ENCODE peak calls at places on chromosomes 1 and 21, in seven cellular contexts. One of them, this sample, is unnamed.

GRCh38 chr1:46205794-46206193 is 2.7 kb downstream of the LURAP1 start:
- DNase-seq in GM10248: no peak
- DNase-seq in fibroblast of the conjunctiva: no peak
- DNase-seq in naive thymus-derived CD8-positive, alpha-beta T cell: no peak
- DNase-seq in stimulated activated CD4-positive, alpha-beta T cell treated with anti-CD3 and anti-CD28 coated beads, Interleukin-12 subunit alpha, Interleukin-12 subunit beta, amount 100 ng/mL, for 48 hours: no peak
- DNase-seq in HFFc6: no peak
- DNase-seq in effector CD8-positive, alpha-beta T cell: no peak
- DNase-seq in this sample: no peak

GRCh38 chr1:76868154-76868882 is 1.0 kb downstream of the ST6GALNAC5 start:
- DNase-seq in stimulated activated CD4-positive, alpha-beta T cell treated with anti-CD3 and anti-CD28 coated beads, Interleukin-12 subunit alpha, Interleukin-12 subunit beta, amount 100 ng/mL, for 48 hours: no peak
- DNase-seq in effector CD8-positive, alpha-beta T cell: no peak
- DNase-seq in GM10248: peak
- DNase-seq in fibroblast of the conjunctiva: no peak
- DNase-seq in HFFc6: no peak
- DNase-seq in naive thymus-derived CD8-positive, alpha-beta T cell: no peak
- DNase-seq in this sample: peak

GRCh38 chr1:37875833-37876232 is 16.4 kb upstream of the MTF1 start:
- DNase-seq in naive thymus-derived CD8-positive, alpha-beta T cell: no peak
- DNase-seq in HFFc6: peak
- DNase-seq in stimulated activated CD4-positive, alpha-beta T cell treated with anti-CD3 and anti-CD28 coated beads, Interleukin-12 subunit alpha, Interleukin-12 subunit beta, amount 100 ng/mL, for 48 hours: no peak
- DNase-seq in fibroblast of the conjunctiva: no peak
- DNase-seq in GM10248: no peak
- DNase-seq in effector CD8-positive, alpha-beta T cell: no peak
- DNase-seq in this sample: no peak

GRCh38 chr1:85328713-85329376 is 52.4 kb upstream of the BCL10 start:
- DNase-seq in stimulated activated CD4-positive, alpha-beta T cell treated with anti-CD3 and anti-CD28 coated beads, Interleukin-12 subunit alpha, Interleukin-12 subunit beta, amount 100 ng/mL, for 48 hours: no peak
- DNase-seq in naive thymus-derived CD8-positive, alpha-beta T cell: no peak
- DNase-seq in GM10248: no peak
- DNase-seq in effector CD8-positive, alpha-beta T cell: no peak
- DNase-seq in HFFc6: peak
- DNase-seq in fibroblast of the conjunctiva: peak
- DNase-seq in this sample: peak

GRCh38 chr1:25619101-25619890 is 2.7 kb downstream of the MAN1C1 start:
- DNase-seq in effector CD8-positive, alpha-beta T cell: peak
- DNase-seq in GM10248: no peak
- DNase-seq in stimulated activated CD4-positive, alpha-beta T cell treated with anti-CD3 and anti-CD28 coated beads, Interleukin-12 subunit alpha, Interleukin-12 subunit beta, amount 100 ng/mL, for 48 hours: no peak
- DNase-seq in fibroblast of the conjunctiva: no peak
- DNase-seq in naive thymus-derived CD8-positive, alpha-beta T cell: peak
- DNase-seq in HFFc6: no peak
- DNase-seq in this sample: peak

GRCh38 chr21:42236014-42236413 is 17.1 kb downstream of the ABCG1 start:
- DNase-seq in stimulated activated CD4-positive, alpha-beta T cell treated with anti-CD3 and anti-CD28 coated beads, Interleukin-12 subunit alpha, Interleukin-12 subunit beta, amount 100 ng/mL, for 48 hours: no peak
- DNase-seq in naive thymus-derived CD8-positive, alpha-beta T cell: no peak
- DNase-seq in fibroblast of the conjunctiva: no peak
- DNase-seq in HFFc6: no peak
- DNase-seq in effector CD8-positive, alpha-beta T cell: no peak
- DNase-seq in GM10248: no peak
- DNase-seq in this sample: no peak

GRCh38 chr1:212531796-212532195 is 76.8 kb upstream of the ATF3 start:
- DNase-seq in stimulated activated CD4-positive, alpha-beta T cell treated with anti-CD3 and anti-CD28 coated beads, Interleukin-12 subunit alpha, Interleukin-12 subunit beta, amount 100 ng/mL, for 48 hours: no peak
- DNase-seq in fibroblast of the conjunctiva: no peak
- DNase-seq in effector CD8-positive, alpha-beta T cell: no peak
- DNase-seq in HFFc6: no peak
- DNase-seq in GM10248: no peak
- DNase-seq in naive thymus-derived CD8-positive, alpha-beta T cell: no peak
- DNase-seq in this sample: no peak

GRCh38 chr21:46410516-46410915 is 48.2 kb upstream of the DIP2A start:
- DNase-seq in fibroblast of the conjunctiva: no peak
- DNase-seq in naive thymus-derived CD8-positive, alpha-beta T cell: no peak
- DNase-seq in stimulated activated CD4-positive, alpha-beta T cell treated with anti-CD3 and anti-CD28 coated beads, Interleukin-12 subunit alpha, Interleukin-12 subunit beta, amount 100 ng/mL, for 48 hours: no peak
- DNase-seq in HFFc6: no peak
- DNase-seq in GM10248: no peak
- DNase-seq in effector CD8-positive, alpha-beta T cell: no peak
- DNase-seq in this sample: no peak

GRCh38 chr21:42373181-42373907 is 7.0 kb upstream of the TFF1 start:
- DNase-seq in effector CD8-positive, alpha-beta T cell: no peak
- DNase-seq in fibroblast of the conjunctiva: no peak
- DNase-seq in naive thymus-derived CD8-positive, alpha-beta T cell: no peak
- DNase-seq in stimulated activated CD4-positive, alpha-beta T cell treated with anti-CD3 and anti-CD28 coated beads, Interleukin-12 subunit alpha, Interleukin-12 subunit beta, amount 100 ng/mL, for 48 hours: no peak
- DNase-seq in HFFc6: no peak
- DNase-seq in GM10248: no peak
- DNase-seq in this sample: no peak

GRCh38 chr1:9720785-9721605 is 69.5 kb downstream of the PIK3CD start:
- DNase-seq in stimulated activated CD4-positive, alpha-beta T cell treated with anti-CD3 and anti-CD28 coated beads, Interleukin-12 subunit alpha, Interleukin-12 subunit beta, amount 100 ng/mL, for 48 hours: no peak
- DNase-seq in effector CD8-positive, alpha-beta T cell: no peak
- DNase-seq in HFFc6: no peak
- DNase-seq in fibroblast of the conjunctiva: no peak
- DNase-seq in GM10248: no peak
- DNase-seq in naive thymus-derived CD8-positive, alpha-beta T cell: no peak
- DNase-seq in this sample: no peak

GRCh38 chr1:185426761-185427698 is 110.0 kb upstream of the IVNS1ABP start:
- DNase-seq in effector CD8-positive, alpha-beta T cell: no peak
- DNase-seq in HFFc6: peak
- DNase-seq in GM10248: no peak
- DNase-seq in fibroblast of the conjunctiva: peak
- DNase-seq in naive thymus-derived CD8-positive, alpha-beta T cell: no peak
- DNase-seq in stimulated activated CD4-positive, alpha-beta T cell treated with anti-CD3 and anti-CD28 coated beads, Interleukin-12 subunit alpha, Interleukin-12 subunit beta, amount 100 ng/mL, for 48 hours: no peak
- DNase-seq in this sample: no peak

GRCh38 chr21:22993144-22993543 is 1994.9 kb downstream of the NCAM2 start:
- DNase-seq in naive thymus-derived CD8-positive, alpha-beta T cell: no peak
- DNase-seq in HFFc6: no peak
- DNase-seq in effector CD8-positive, alpha-beta T cell: no peak
- DNase-seq in stimulated activated CD4-positive, alpha-beta T cell treated with anti-CD3 and anti-CD28 coated beads, Interleukin-12 subunit alpha, Interleukin-12 subunit beta, amount 100 ng/mL, for 48 hours: no peak
- DNase-seq in fibroblast of the conjunctiva: no peak
- DNase-seq in GM10248: no peak
- DNase-seq in this sample: no peak

GRCh38 chr21:41406340-41406739 is 19.7 kb upstream of the MX1 start:
- DNase-seq in stimulated activated CD4-positive, alpha-beta T cell treated with anti-CD3 and anti-CD28 coated beads, Interleukin-12 subunit alpha, Interleukin-12 subunit beta, amount 100 ng/mL, for 48 hours: no peak
- DNase-seq in fibroblast of the conjunctiva: no peak
- DNase-seq in naive thymus-derived CD8-positive, alpha-beta T cell: no peak
- DNase-seq in HFFc6: no peak
- DNase-seq in GM10248: no peak
- DNase-seq in effector CD8-positive, alpha-beta T cell: no peak
- DNase-seq in this sample: no peak

GRCh38 chr21:37338671-37339526 is 27.7 kb upstream of the DYRK1A start:
- DNase-seq in HFFc6: peak
- DNase-seq in GM10248: no peak
- DNase-seq in naive thymus-derived CD8-positive, alpha-beta T cell: no peak
- DNase-seq in effector CD8-positive, alpha-beta T cell: no peak
- DNase-seq in fibroblast of the conjunctiva: peak
- DNase-seq in stimulated activated CD4-positive, alpha-beta T cell treated with anti-CD3 and anti-CD28 coated beads, Interleukin-12 subunit alpha, Interleukin-12 subunit beta, amount 100 ng/mL, for 48 hours: no peak
- DNase-seq in this sample: peak

GRCh38 chr1:56811331-56811730 is 7.9 kb downstream of the FYB2 start:
- DNase-seq in HFFc6: no peak
- DNase-seq in naive thymus-derived CD8-positive, alpha-beta T cell: no peak
- DNase-seq in GM10248: no peak
- DNase-seq in fibroblast of the conjunctiva: no peak
- DNase-seq in effector CD8-positive, alpha-beta T cell: no peak
- DNase-seq in stimulated activated CD4-positive, alpha-beta T cell treated with anti-CD3 and anti-CD28 coated beads, Interleukin-12 subunit alpha, Interleukin-12 subunit beta, amount 100 ng/mL, for 48 hours: no peak
- DNase-seq in this sample: peak

GRCh38 chr1:153488731-153489130 is 28.3 kb upstream of the S100A7 start:
- DNase-seq in naive thymus-derived CD8-positive, alpha-beta T cell: no peak
- DNase-seq in HFFc6: no peak
- DNase-seq in effector CD8-positive, alpha-beta T cell: no peak
- DNase-seq in fibroblast of the conjunctiva: no peak
- DNase-seq in stimulated activated CD4-positive, alpha-beta T cell treated with anti-CD3 and anti-CD28 coated beads, Interleukin-12 subunit alpha, Interleukin-12 subunit beta, amount 100 ng/mL, for 48 hours: no peak
- DNase-seq in GM10248: no peak
- DNase-seq in this sample: peak

GRCh38 chr1:31939484-31940329 is 1.5 kb upstream of the PTP4A2 start:
- DNase-seq in fibroblast of the conjunctiva: peak
- DNase-seq in effector CD8-positive, alpha-beta T cell: peak
- DNase-seq in HFFc6: peak
- DNase-seq in stimulated activated CD4-positive, alpha-beta T cell treated with anti-CD3 and anti-CD28 coated beads, Interleukin-12 subunit alpha, Interleukin-12 subunit beta, amount 100 ng/mL, for 48 hours: peak
- DNase-seq in naive thymus-derived CD8-positive, alpha-beta T cell: peak
- DNase-seq in GM10248: peak
- DNase-seq in this sample: peak

GRCh38 chr1:86914998-86915736 is 732 bp downstream of the HS2ST1 start:
- DNase-seq in stimulated activated CD4-positive, alpha-beta T cell treated with anti-CD3 and anti-CD28 coated beads, Interleukin-12 subunit alpha, Interleukin-12 subunit beta, amount 100 ng/mL, for 48 hours: peak
- DNase-seq in GM10248: peak
- DNase-seq in effector CD8-positive, alpha-beta T cell: peak
- DNase-seq in naive thymus-derived CD8-positive, alpha-beta T cell: peak
- DNase-seq in fibroblast of the conjunctiva: peak
- DNase-seq in HFFc6: peak
- DNase-seq in this sample: peak

GRCh38 chr1:161864577-161864976 is 98.5 kb downstream of the ATF6 start:
- DNase-seq in naive thymus-derived CD8-positive, alpha-beta T cell: no peak
- DNase-seq in effector CD8-positive, alpha-beta T cell: no peak
- DNase-seq in fibroblast of the conjunctiva: peak
- DNase-seq in HFFc6: peak
- DNase-seq in GM10248: no peak
- DNase-seq in stimulated activated CD4-positive, alpha-beta T cell treated with anti-CD3 and anti-CD28 coated beads, Interleukin-12 subunit alpha, Interleukin-12 subunit beta, amount 100 ng/mL, for 48 hours: no peak
- DNase-seq in this sample: no peak

GRCh38 chr21:33395866-33396265 is 7.3 kb upstream of the IFNGR2 start:
- DNase-seq in naive thymus-derived CD8-positive, alpha-beta T cell: no peak
- DNase-seq in GM10248: no peak
- DNase-seq in effector CD8-positive, alpha-beta T cell: no peak
- DNase-seq in fibroblast of the conjunctiva: no peak
- DNase-seq in stimulated activated CD4-positive, alpha-beta T cell treated with anti-CD3 and anti-CD28 coated beads, Interleukin-12 subunit alpha, Interleukin-12 subunit beta, amount 100 ng/mL, for 48 hours: no peak
- DNase-seq in HFFc6: no peak
- DNase-seq in this sample: no peak

This sample was measured in islet precursor cell.